ENCODE peak calls at places on chromosome 3, in nine cellular contexts. S, W, R, F, L, I, V, X and P are unnamed samples.

GRCh38 chr3:156682491-156682890 is 8.1 kb downstream of the TIPARP start:
- DNase-seq in X (no peak), L (no peak), S (no peak), F (no peak), V (no peak), I (no peak), W (no peak), R (no peak), P (no peak)

GRCh38 chr3:194869482-194870169 is 183.9 kb downstream of the FAM43A start:
- DNase-seq in L (peak; percentile 65), S (no peak), V (peak; percentile 83), W (peak; percentile 29), F (peak; percentile 41), X (no peak), I (no peak), R (no peak), P (no peak)

GRCh38 chr3:89340431-89340830 is 233.0 kb downstream of the EPHA3 start:
- DNase-seq in X (no peak), I (no peak), W (no peak), R (no peak), L (no peak), V (no peak), F (peak; percentile 7), S (no peak), P (no peak)

GRCh38 chr3:29440321-29441019 is 159.6 kb downstream of the RBMS3 start:
- DNase-seq in V (no peak), X (no peak), S (peak; percentile 73), F (no peak), R (no peak), W (peak; percentile 17), L (peak; percentile 27), I (no peak), P (no peak)

GRCh38 chr3:10192953-10193691 is 28.4 kb downstream of the IRAK2 start:
- DNase-seq in X (no peak), W (peak; percentile 84), V (peak; percentile 96), L (peak; percentile 90), S (no peak), F (peak; percentile 87), I (peak; percentile 67), R (peak; percentile 77), P (peak; percentile 44)

GRCh38 chr3:171994646-171995441 is 44.5 kb upstream of the FNDC3B start:
- DNase-seq in R (no peak), L (peak; percentile 80), I (peak; percentile 36), S (no peak), X (no peak), V (peak; percentile 75), W (peak; percentile 79), F (peak; percentile 81), P (no peak)

GRCh38 chr3:69739204-69740102 is at the start of gene MITF:
- DNase-seq in W (peak; percentile 96), R (peak; percentile 64), I (peak; percentile 81), X (peak; percentile 84), S (peak; percentile 98), F (peak; percentile 89), L (peak; percentile 76), V (peak; percentile 88), P (no peak)

GRCh38 chr3:158792709-158793108 is 9.1 kb upstream of the MFSD1 start:
- DNase-seq in V (peak; percentile 83), S (no peak), X (no peak), F (peak; percentile 89), L (peak; percentile 62), W (peak; percentile 80), I (peak; percentile 51), R (no peak), P (no peak)

GRCh38 chr3:79361748-79362378 is 405.9 kb downstream of the ROBO1 start:
- DNase-seq in W (peak; percentile 40), L (no peak), V (peak; percentile 28), F (peak; percentile 66), S (peak; percentile 73), R (no peak), X (no peak), I (no peak), P (no peak)

GRCh38 chr3:13570391-13571194 is 21.7 kb downstream of the FBLN2 start:
- DNase-seq in S (no peak), W (no peak), F (no peak), R (no peak), X (no peak), L (no peak), I (no peak), V (no peak), P (no peak)

GRCh38 chr3:49295489-49296058 is 18.5 kb upstream of the C3orf62 start:
- DNase-seq in X (no peak), V (no peak), F (peak; percentile 50), S (peak; percentile 29), L (peak; percentile 38), R (peak; percentile 17), W (peak; percentile 70), I (peak; percentile 37), P (peak; percentile 21)

GRCh38 chr3:66253790-66254620 is 33.2 kb downstream of the SLC25A26 start:
- DNase-seq in W (peak; percentile 44), F (peak; percentile 67), I (peak; percentile 13), R (peak; percentile 6), S (peak; percentile 24), L (peak; percentile 10), V (peak; percentile 9), X (no peak), P (peak; percentile 5)

GRCh38 chr3:71690222-71690821 is 34.9 kb downstream of the EIF4E3 start:
- DNase-seq in L (peak; percentile 87), V (peak; percentile 65), S (no peak), W (peak; percentile 70), X (no peak), I (peak; percentile 30), R (no peak), F (peak; percentile 90), P (no peak)

GRCh38 chr3:16500093-16500492 is 13.4 kb downstream of the RFTN1 start:
- DNase-seq in R (no peak), V (no peak), W (no peak), L (no peak), X (no peak), S (no peak), I (no peak), F (no peak), P (no peak)

GRCh38 chr3:45690331-45691035 is 1.3 kb downstream of the SACM1L start:
- DNase-seq in F (no peak), L (no peak), S (no peak), V (peak; percentile 40), W (no peak), I (no peak), X (no peak), R (no peak), P (no peak)

GRCh38 chr3:10758304-10759037 is 57.6 kb upstream of the SLC6A11 start:
- DNase-seq in L (peak; percentile 34), S (peak; percentile 79), X (no peak), I (peak; percentile 78), V (peak; percentile 51), F (peak; percentile 82), W (peak; percentile 84), R (peak; percentile 54), P (peak; percentile 19)

GRCh38 chr3:52986049-52986448 is 59.8 kb downstream of the SFMBT1 start:
- DNase-seq in W (no peak), V (peak; percentile 3), R (no peak), I (no peak), S (no peak), F (peak; percentile 30), L (no peak), X (no peak), P (no peak)

GRCh38 chr3:3847994-3848970 is 49.1 kb downstream of the LRRN1 start:
- DNase-seq in S (no peak), R (no peak), F (no peak), W (no peak), L (no peak), V (no peak), I (no peak), X (no peak), P (no peak)

GRCh38 chr3:186529204-186529999 is 14.8 kb downstream of the CRYGS start:
- DNase-seq in F (no peak), W (no peak), R (no peak), L (no peak), S (no peak), X (no peak), I (no peak), V (no peak), P (no peak)

GRCh38 chr3:133863865-133864264 is 31.8 kb downstream of the RAB6B start:
- DNase-seq in X (no peak), L (no peak), S (no peak), R (no peak), V (no peak), I (no peak), W (no peak), F (no peak), P (no peak)

GRCh38 chr3:49028673-49029562 is at the start of gene IMPDH2:
- DNase-seq in W (peak; percentile 96), S (peak; percentile 96), L (peak; percentile 81), V (peak; percentile 81), X (peak; percentile 86), F (peak; percentile 95), R (peak; percentile 97), I (peak; percentile 85), P (peak; percentile 92)

GRCh38 chr3:193780810-193781472 is 187.9 kb downstream of the OPA1 start:
- DNase-seq in X (peak; percentile 68), L (peak; percentile 51), R (peak; percentile 26), S (peak; percentile 81), V (peak; percentile 90), W (peak; percentile 94), F (peak; percentile 84), I (peak; percentile 83), P (no peak)

GRCh38 chr3:63753567-63753966 is 65.5 kb upstream of the C3orf49 start:
- DNase-seq in X (no peak), I (peak; percentile 15), V (peak; percentile 14), W (peak; percentile 39), F (peak; percentile 21), L (no peak), S (peak; percentile 70), R (no peak), P (no peak)

GRCh38 chr3:39124876-39125836 is 17.7 kb downstream of the TTC21A start:
- DNase-seq in F (peak; percentile 71), I (peak; percentile 30), L (no peak), S (no peak), R (no peak), V (peak; percentile 38), W (peak; percentile 48), X (no peak), P (no peak)

GRCh38 chr3:139868773-139869172 is 66.2 kb upstream of the CLSTN2 start:
- DNase-seq in I (no peak), V (no peak), S (no peak), X (no peak), W (no peak), F (no peak), L (no peak), R (no peak), P (no peak)